ENCODE peak calls at places on chromosome 16, in seven cellular contexts. One of them, this sample, is unnamed.
A peak's percentile ranks its signal among the peaks of the same experiment; 100 is the strongest.

GRCh38 chr16:75080205-75081029 is 36.2 kb downstream of the LDHD start:
- DNase-seq in prostate gland: no peak
- DNase-seq in left lobe of liver: no peak
- DNase-seq in fibroblast of the conjunctiva: peak; percentile 14
- DNase-seq in G401: no peak
- DNase-seq in posterior vena cava: peak; percentile 26
- DNase-seq in activated CD4-positive, alpha-beta memory T cell treated with anti-CD3 and anti-CD28 coated beads, Interleukin-2, amount 10 ng/mL, durations not matched to agents 7 days and 5 days: no peak
- DNase-seq in this sample: no peak

GRCh38 chr16:55021595-55022475 is 91.2 kb downstream of the IRX5 start:
- DNase-seq in posterior vena cava: peak; percentile 42
- DNase-seq in prostate gland: no peak
- DNase-seq in left lobe of liver: no peak
- DNase-seq in G401: no peak
- DNase-seq in fibroblast of the conjunctiva: no peak
- DNase-seq in activated CD4-positive, alpha-beta memory T cell treated with anti-CD3 and anti-CD28 coated beads, Interleukin-2, amount 10 ng/mL, durations not matched to agents 7 days and 5 days: no peak
- DNase-seq in this sample: peak; percentile 46

GRCh38 chr16:8867483-8868271 is 1.1 kb downstream of the CARHSP1 start:
- DNase-seq in G401: no peak
- DNase-seq in prostate gland: no peak
- DNase-seq in left lobe of liver: peak; percentile 73
- DNase-seq in posterior vena cava: no peak
- DNase-seq in fibroblast of the conjunctiva: no peak
- DNase-seq in activated CD4-positive, alpha-beta memory T cell treated with anti-CD3 and anti-CD28 coated beads, Interleukin-2, amount 10 ng/mL, durations not matched to agents 7 days and 5 days: peak; percentile 30
- DNase-seq in this sample: peak; percentile 53

GRCh38 chr16:65548470-65548869 is 426.6 kb upstream of the CDH11 start:
- DNase-seq in prostate gland: no peak
- DNase-seq in posterior vena cava: no peak
- DNase-seq in activated CD4-positive, alpha-beta memory T cell treated with anti-CD3 and anti-CD28 coated beads, Interleukin-2, amount 10 ng/mL, durations not matched to agents 7 days and 5 days: no peak
- DNase-seq in G401: peak; percentile 5
- DNase-seq in fibroblast of the conjunctiva: no peak
- DNase-seq in left lobe of liver: no peak
- DNase-seq in this sample: no peak

GRCh38 chr16:80058236-80058635 is 457.7 kb upstream of the MAF start:
- DNase-seq in posterior vena cava: no peak
- DNase-seq in prostate gland: peak; percentile 52
- DNase-seq in G401: peak; percentile 41
- DNase-seq in left lobe of liver: no peak
- DNase-seq in fibroblast of the conjunctiva: no peak
- DNase-seq in activated CD4-positive, alpha-beta memory T cell treated with anti-CD3 and anti-CD28 coated beads, Interleukin-2, amount 10 ng/mL, durations not matched to agents 7 days and 5 days: no peak
- DNase-seq in this sample: no peak

GRCh38 chr16:83835972-83836566 is 28.3 kb downstream of the HSBP1 start:
- DNase-seq in activated CD4-positive, alpha-beta memory T cell treated with anti-CD3 and anti-CD28 coated beads, Interleukin-2, amount 10 ng/mL, durations not matched to agents 7 days and 5 days: no peak
- DNase-seq in fibroblast of the conjunctiva: peak; percentile 44
- DNase-seq in G401: no peak
- DNase-seq in posterior vena cava: no peak
- DNase-seq in left lobe of liver: no peak
- DNase-seq in prostate gland: no peak
- DNase-seq in this sample: no peak

GRCh38 chr16:31527617-31528287 is at the start of gene AHSP:
- DNase-seq in activated CD4-positive, alpha-beta memory T cell treated with anti-CD3 and anti-CD28 coated beads, Interleukin-2, amount 10 ng/mL, durations not matched to agents 7 days and 5 days: no peak
- DNase-seq in posterior vena cava: no peak
- DNase-seq in G401: no peak
- DNase-seq in fibroblast of the conjunctiva: no peak
- DNase-seq in prostate gland: no peak
- DNase-seq in left lobe of liver: no peak
- DNase-seq in this sample: no peak

GRCh38 chr16:21302454-21302853 is 24.4 kb upstream of the CRYM start:
- DNase-seq in G401: no peak
- DNase-seq in fibroblast of the conjunctiva: no peak
- DNase-seq in left lobe of liver: no peak
- DNase-seq in posterior vena cava: no peak
- DNase-seq in prostate gland: no peak
- DNase-seq in activated CD4-positive, alpha-beta memory T cell treated with anti-CD3 and anti-CD28 coated beads, Interleukin-2, amount 10 ng/mL, durations not matched to agents 7 days and 5 days: no peak
- DNase-seq in this sample: no peak

GRCh38 chr16:290681-291405 is 7.9 kb downstream of the PDIA2 start:
- DNase-seq in G401: no peak
- DNase-seq in prostate gland: no peak
- DNase-seq in posterior vena cava: no peak
- DNase-seq in fibroblast of the conjunctiva: no peak
- DNase-seq in activated CD4-positive, alpha-beta memory T cell treated with anti-CD3 and anti-CD28 coated beads, Interleukin-2, amount 10 ng/mL, durations not matched to agents 7 days and 5 days: no peak
- DNase-seq in left lobe of liver: no peak
- DNase-seq in this sample: no peak

GRCh38 chr16:72637306-72637705 is 410.6 kb downstream of the ZFHX3 start:
- DNase-seq in prostate gland: no peak
- DNase-seq in G401: no peak
- DNase-seq in fibroblast of the conjunctiva: peak; percentile 47
- DNase-seq in activated CD4-positive, alpha-beta memory T cell treated with anti-CD3 and anti-CD28 coated beads, Interleukin-2, amount 10 ng/mL, durations not matched to agents 7 days and 5 days: no peak
- DNase-seq in left lobe of liver: no peak
- DNase-seq in posterior vena cava: no peak
- DNase-seq in this sample: no peak

GRCh38 chr16:50210266-50211038 is 55.9 kb upstream of the ADCY7 start:
- DNase-seq in fibroblast of the conjunctiva: peak; percentile 88
- DNase-seq in G401: peak; percentile 82
- DNase-seq in posterior vena cava: peak; percentile 93
- DNase-seq in activated CD4-positive, alpha-beta memory T cell treated with anti-CD3 and anti-CD28 coated beads, Interleukin-2, amount 10 ng/mL, durations not matched to agents 7 days and 5 days: peak; percentile 76
- DNase-seq in left lobe of liver: peak; percentile 72
- DNase-seq in prostate gland: peak; percentile 85
- DNase-seq in this sample: peak; percentile 55

GRCh38 chr16:85416267-85417109 is 196.6 kb upstream of the GSE1 start:
- DNase-seq in G401: no peak
- DNase-seq in fibroblast of the conjunctiva: no peak
- DNase-seq in posterior vena cava: peak; percentile 86
- DNase-seq in activated CD4-positive, alpha-beta memory T cell treated with anti-CD3 and anti-CD28 coated beads, Interleukin-2, amount 10 ng/mL, durations not matched to agents 7 days and 5 days: peak; percentile 72
- DNase-seq in prostate gland: no peak
- DNase-seq in left lobe of liver: peak; percentile 73
- DNase-seq in this sample: peak; percentile 91

GRCh38 chr16:79286646-79287423 is 313.7 kb downstream of the MAF start:
- DNase-seq in activated CD4-positive, alpha-beta memory T cell treated with anti-CD3 and anti-CD28 coated beads, Interleukin-2, amount 10 ng/mL, durations not matched to agents 7 days and 5 days: peak; percentile 50
- DNase-seq in posterior vena cava: peak; percentile 83
- DNase-seq in fibroblast of the conjunctiva: no peak
- DNase-seq in left lobe of liver: peak; percentile 47
- DNase-seq in G401: peak; percentile 45
- DNase-seq in prostate gland: peak; percentile 17
- DNase-seq in this sample: peak; percentile 90

GRCh38 chr16:56610017-56610608 is 1.7 kb downstream of the MT2A start:
- DNase-seq in prostate gland: peak; percentile 49
- DNase-seq in posterior vena cava: peak; percentile 90
- DNase-seq in fibroblast of the conjunctiva: peak; percentile 79
- DNase-seq in G401: no peak
- DNase-seq in activated CD4-positive, alpha-beta memory T cell treated with anti-CD3 and anti-CD28 coated beads, Interleukin-2, amount 10 ng/mL, durations not matched to agents 7 days and 5 days: peak; percentile 54
- DNase-seq in left lobe of liver: peak; percentile 79
- DNase-seq in this sample: peak; percentile 50

GRCh38 chr16:51621610-51622009 is 470.5 kb upstream of the SALL1 start:
- DNase-seq in posterior vena cava: no peak
- DNase-seq in activated CD4-positive, alpha-beta memory T cell treated with anti-CD3 and anti-CD28 coated beads, Interleukin-2, amount 10 ng/mL, durations not matched to agents 7 days and 5 days: no peak
- DNase-seq in left lobe of liver: no peak
- DNase-seq in G401: no peak
- DNase-seq in fibroblast of the conjunctiva: no peak
- DNase-seq in prostate gland: no peak
- DNase-seq in this sample: no peak

GRCh38 chr16:50369133-50369804 is 481 bp upstream of the BRD7 start:
- DNase-seq in activated CD4-positive, alpha-beta memory T cell treated with anti-CD3 and anti-CD28 coated beads, Interleukin-2, amount 10 ng/mL, durations not matched to agents 7 days and 5 days: no peak
- DNase-seq in prostate gland: no peak
- DNase-seq in posterior vena cava: no peak
- DNase-seq in G401: no peak
- DNase-seq in left lobe of liver: no peak
- DNase-seq in fibroblast of the conjunctiva: no peak
- DNase-seq in this sample: no peak

GRCh38 chr16:4407543-4408322 is 8.7 kb downstream of the CORO7 start:
- DNase-seq in G401: no peak
- DNase-seq in activated CD4-positive, alpha-beta memory T cell treated with anti-CD3 and anti-CD28 coated beads, Interleukin-2, amount 10 ng/mL, durations not matched to agents 7 days and 5 days: no peak
- DNase-seq in prostate gland: no peak
- DNase-seq in left lobe of liver: no peak
- DNase-seq in posterior vena cava: no peak
- DNase-seq in fibroblast of the conjunctiva: no peak
- DNase-seq in this sample: no peak

GRCh38 chr16:53433509-53433908 is 762 bp upstream of the RBL2 start:
- DNase-seq in prostate gland: peak; percentile 46
- DNase-seq in fibroblast of the conjunctiva: no peak
- DNase-seq in left lobe of liver: no peak
- DNase-seq in posterior vena cava: no peak
- DNase-seq in G401: no peak
- DNase-seq in activated CD4-positive, alpha-beta memory T cell treated with anti-CD3 and anti-CD28 coated beads, Interleukin-2, amount 10 ng/mL, durations not matched to agents 7 days and 5 days: no peak
- DNase-seq in this sample: no peak

GRCh38 chr16:51389881-51390280 is 238.8 kb upstream of the SALL1 start:
- DNase-seq in fibroblast of the conjunctiva: no peak
- DNase-seq in prostate gland: no peak
- DNase-seq in posterior vena cava: no peak
- DNase-seq in activated CD4-positive, alpha-beta memory T cell treated with anti-CD3 and anti-CD28 coated beads, Interleukin-2, amount 10 ng/mL, durations not matched to agents 7 days and 5 days: no peak
- DNase-seq in left lobe of liver: no peak
- DNase-seq in G401: no peak
- DNase-seq in this sample: no peak

GRCh38 chr16:72961115-72961832 is 86.7 kb downstream of the ZFHX3 start:
- DNase-seq in left lobe of liver: no peak
- DNase-seq in activated CD4-positive, alpha-beta memory T cell treated with anti-CD3 and anti-CD28 coated beads, Interleukin-2, amount 10 ng/mL, durations not matched to agents 7 days and 5 days: no peak
- DNase-seq in fibroblast of the conjunctiva: no peak
- DNase-seq in prostate gland: no peak
- DNase-seq in posterior vena cava: peak; percentile 72
- DNase-seq in G401: no peak
- DNase-seq in this sample: no peak

GRCh38 chr16:52863000-52863399 is 189.7 kb downstream of the CHD9NB start:
- DNase-seq in activated CD4-positive, alpha-beta memory T cell treated with anti-CD3 and anti-CD28 coated beads, Interleukin-2, amount 10 ng/mL, durations not matched to agents 7 days and 5 days: no peak
- DNase-seq in left lobe of liver: no peak
- DNase-seq in prostate gland: peak; percentile 31
- DNase-seq in fibroblast of the conjunctiva: no peak
- DNase-seq in posterior vena cava: no peak
- DNase-seq in G401: no peak
- DNase-seq in this sample: no peak

GRCh38 chr16:74601131-74601871 is 5.6 kb downstream of the GLG1 start:
- DNase-seq in prostate gland: no peak
- DNase-seq in left lobe of liver: no peak
- DNase-seq in posterior vena cava: no peak
- DNase-seq in activated CD4-positive, alpha-beta memory T cell treated with anti-CD3 and anti-CD28 coated beads, Interleukin-2, amount 10 ng/mL, durations not matched to agents 7 days and 5 days: peak; percentile 85
- DNase-seq in fibroblast of the conjunctiva: no peak
- DNase-seq in G401: no peak
- DNase-seq in this sample: peak; percentile 76

GRCh38 chr16:88872650-88873331 is 6.3 kb upstream of the PABPN1L start:
- DNase-seq in G401: peak; percentile 68
- DNase-seq in activated CD4-positive, alpha-beta memory T cell treated with anti-CD3 and anti-CD28 coated beads, Interleukin-2, amount 10 ng/mL, durations not matched to agents 7 days and 5 days: no peak
- DNase-seq in left lobe of liver: no peak
- DNase-seq in fibroblast of the conjunctiva: no peak
- DNase-seq in prostate gland: no peak
- DNase-seq in posterior vena cava: no peak
- DNase-seq in this sample: no peak

GRCh38 chr16:56912746-56913703 is 18.9 kb upstream of the HERPUD1 start:
- DNase-seq in activated CD4-positive, alpha-beta memory T cell treated with anti-CD3 and anti-CD28 coated beads, Interleukin-2, amount 10 ng/mL, durations not matched to agents 7 days and 5 days: no peak
- DNase-seq in fibroblast of the conjunctiva: no peak
- DNase-seq in prostate gland: no peak
- DNase-seq in left lobe of liver: no peak
- DNase-seq in G401: no peak
- DNase-seq in posterior vena cava: no peak
- DNase-seq in this sample: no peak

GRCh38 chr16:86975445-86975844 is 341.7 kb downstream of the C16orf95 start:
- DNase-seq in G401: peak; percentile 3
- DNase-seq in prostate gland: no peak
- DNase-seq in fibroblast of the conjunctiva: peak; percentile 84
- DNase-seq in activated CD4-positive, alpha-beta memory T cell treated with anti-CD3 and anti-CD28 coated beads, Interleukin-2, amount 10 ng/mL, durations not matched to agents 7 days and 5 days: no peak
- DNase-seq in posterior vena cava: no peak
- DNase-seq in left lobe of liver: no peak
- DNase-seq in this sample: no peak

GRCh38 chr16:2047330-2048115 is at the start of the genes NTHL1 and TSC2:
- DNase-seq in fibroblast of the conjunctiva: peak; percentile 92
- DNase-seq in left lobe of liver: peak; percentile 98
- DNase-seq in prostate gland: peak; percentile 97
- DNase-seq in activated CD4-positive, alpha-beta memory T cell treated with anti-CD3 and anti-CD28 coated beads, Interleukin-2, amount 10 ng/mL, durations not matched to agents 7 days and 5 days: peak; percentile 95
- DNase-seq in posterior vena cava: peak; percentile 99
- DNase-seq in G401: peak; percentile 95
- DNase-seq in this sample: peak; percentile 95

GRCh38 chr16:89069920-89070319 is 23.7 kb upstream of the ACSF3 start:
- DNase-seq in fibroblast of the conjunctiva: no peak
- DNase-seq in activated CD4-positive, alpha-beta memory T cell treated with anti-CD3 and anti-CD28 coated beads, Interleukin-2, amount 10 ng/mL, durations not matched to agents 7 days and 5 days: no peak
- DNase-seq in G401: peak; percentile 53
- DNase-seq in posterior vena cava: no peak
- DNase-seq in prostate gland: no peak
- DNase-seq in left lobe of liver: no peak
- DNase-seq in this sample: no peak

GRCh38 chr16:5064915-5065314 is 841 bp downstream of the C16orf89 start:
- DNase-seq in prostate gland: no peak
- DNase-seq in G401: peak; percentile 15
- DNase-seq in fibroblast of the conjunctiva: no peak
- DNase-seq in activated CD4-positive, alpha-beta memory T cell treated with anti-CD3 and anti-CD28 coated beads, Interleukin-2, amount 10 ng/mL, durations not matched to agents 7 days and 5 days: no peak
- DNase-seq in left lobe of liver: no peak
- DNase-seq in posterior vena cava: peak; percentile 76
- DNase-seq in this sample: no peak

GRCh38 chr16:2821483-2822157 is 4.6 kb downstream of the PRSS21 start:
- DNase-seq in activated CD4-positive, alpha-beta memory T cell treated with anti-CD3 and anti-CD28 coated beads, Interleukin-2, amount 10 ng/mL, durations not matched to agents 7 days and 5 days: no peak
- DNase-seq in prostate gland: no peak
- DNase-seq in posterior vena cava: peak; percentile 69
- DNase-seq in G401: no peak
- DNase-seq in fibroblast of the conjunctiva: no peak
- DNase-seq in left lobe of liver: no peak
- DNase-seq in this sample: no peak

GRCh38 chr16:10828851-10829331 is 10.3 kb upstream of the TVP23A start:
- DNase-seq in fibroblast of the conjunctiva: peak; percentile 92
- DNase-seq in posterior vena cava: peak; percentile 98
- DNase-seq in prostate gland: peak; percentile 87
- DNase-seq in activated CD4-positive, alpha-beta memory T cell treated with anti-CD3 and anti-CD28 coated beads, Interleukin-2, amount 10 ng/mL, durations not matched to agents 7 days and 5 days: no peak
- DNase-seq in left lobe of liver: peak; percentile 95
- DNase-seq in G401: peak; percentile 94
- DNase-seq in this sample: no peak

GRCh38 chr16:85136213-85136704 is 24.0 kb upstream of the CIBAR2 start:
- DNase-seq in G401: no peak
- DNase-seq in prostate gland: no peak
- DNase-seq in activated CD4-positive, alpha-beta memory T cell treated with anti-CD3 and anti-CD28 coated beads, Interleukin-2, amount 10 ng/mL, durations not matched to agents 7 days and 5 days: no peak
- DNase-seq in fibroblast of the conjunctiva: no peak
- DNase-seq in left lobe of liver: no peak
- DNase-seq in posterior vena cava: no peak
- DNase-seq in this sample: no peak

GRCh38 chr16:27724491-27724878 is 174.5 kb downstream of the KATNIP start:
- DNase-seq in left lobe of liver: peak; percentile 69
- DNase-seq in activated CD4-positive, alpha-beta memory T cell treated with anti-CD3 and anti-CD28 coated beads, Interleukin-2, amount 10 ng/mL, durations not matched to agents 7 days and 5 days: no peak
- DNase-seq in posterior vena cava: peak; percentile 57
- DNase-seq in fibroblast of the conjunctiva: no peak
- DNase-seq in prostate gland: peak; percentile 26
- DNase-seq in G401: peak; percentile 85
- DNase-seq in this sample: no peak

GRCh38 chr16:81593481-81593880 is 148.9 kb downstream of the CMIP start:
- DNase-seq in activated CD4-positive, alpha-beta memory T cell treated with anti-CD3 and anti-CD28 coated beads, Interleukin-2, amount 10 ng/mL, durations not matched to agents 7 days and 5 days: no peak
- DNase-seq in left lobe of liver: no peak
- DNase-seq in posterior vena cava: no peak
- DNase-seq in fibroblast of the conjunctiva: no peak
- DNase-seq in prostate gland: no peak
- DNase-seq in G401: peak; percentile 79
- DNase-seq in this sample: no peak

GRCh38 chr16:19874816-19875546 is 9.7 kb downstream of the GPRC5B start:
- DNase-seq in posterior vena cava: no peak
- DNase-seq in fibroblast of the conjunctiva: no peak
- DNase-seq in left lobe of liver: no peak
- DNase-seq in activated CD4-positive, alpha-beta memory T cell treated with anti-CD3 and anti-CD28 coated beads, Interleukin-2, amount 10 ng/mL, durations not matched to agents 7 days and 5 days: no peak
- DNase-seq in prostate gland: no peak
- DNase-seq in G401: peak; percentile 23
- DNase-seq in this sample: no peak

GRCh38 chr16:10308305-10309193 is 77.3 kb upstream of the ATF7IP2 start:
- DNase-seq in fibroblast of the conjunctiva: no peak
- DNase-seq in activated CD4-positive, alpha-beta memory T cell treated with anti-CD3 and anti-CD28 coated beads, Interleukin-2, amount 10 ng/mL, durations not matched to agents 7 days and 5 days: no peak
- DNase-seq in G401: no peak
- DNase-seq in posterior vena cava: no peak
- DNase-seq in left lobe of liver: no peak
- DNase-seq in prostate gland: peak; percentile 57
- DNase-seq in this sample: no peak

GRCh38 chr16:69324013-69324531 is 6.3 kb downstream of the PDF start:
- DNase-seq in G401: peak; percentile 74
- DNase-seq in activated CD4-positive, alpha-beta memory T cell treated with anti-CD3 and anti-CD28 coated beads, Interleukin-2, amount 10 ng/mL, durations not matched to agents 7 days and 5 days: no peak
- DNase-seq in posterior vena cava: peak; percentile 88
- DNase-seq in prostate gland: peak; percentile 37
- DNase-seq in fibroblast of the conjunctiva: no peak
- DNase-seq in left lobe of liver: peak; percentile 93
- DNase-seq in this sample: no peak

GRCh38 chr16:4288148-4288921 is 15.5 kb upstream of the TFAP4 start:
- DNase-seq in posterior vena cava: peak; percentile 89
- DNase-seq in prostate gland: peak; percentile 70
- DNase-seq in activated CD4-positive, alpha-beta memory T cell treated with anti-CD3 and anti-CD28 coated beads, Interleukin-2, amount 10 ng/mL, durations not matched to agents 7 days and 5 days: peak; percentile 81
- DNase-seq in fibroblast of the conjunctiva: no peak
- DNase-seq in G401: peak; percentile 78
- DNase-seq in left lobe of liver: peak; percentile 72
- DNase-seq in this sample: peak; percentile 76

GRCh38 chr16:19089410-19089955 is 22.1 kb downstream of the COQ7 start:
- DNase-seq in G401: no peak
- DNase-seq in fibroblast of the conjunctiva: no peak
- DNase-seq in prostate gland: no peak
- DNase-seq in activated CD4-positive, alpha-beta memory T cell treated with anti-CD3 and anti-CD28 coated beads, Interleukin-2, amount 10 ng/mL, durations not matched to agents 7 days and 5 days: no peak
- DNase-seq in left lobe of liver: no peak
- DNase-seq in posterior vena cava: no peak
- DNase-seq in this sample: no peak

This sample was measured in DND-41.